ENCODE peak calls at places on chromosome 14, in five cellular contexts. S is ovary, I is A549, Q is mucosa of descending colon, H is tibial nerve. U is an unnamed sample.

GRCh38 chr14:70188608-70189540 is at the start of gene SLC8A3:
- DNase-seq in H (no peak), S (no peak), I (peak), Q (peak), U (peak)

GRCh38 chr14:22699801-22700564 is 55.8 kb upstream of the OR6J1 start:
- DNase-seq in I (no peak), H (no peak), S (no peak), Q (no peak), U (peak)

GRCh38 chr14:81366259-81366658 is 33.9 kb downstream of the STON2 start:
- DNase-seq in H (no peak), I (peak), S (no peak), Q (no peak), U (no peak)

GRCh38 chr14:53638966-53639365 is 317.7 kb downstream of the BMP4 start:
- DNase-seq in S (no peak), H (no peak), I (no peak), Q (no peak), U (no peak)

GRCh38 chr14:58238252-58239247 is 6.1 kb upstream of the PSMA3 start:
- DNase-seq in S (peak), H (no peak), Q (peak), I (no peak), U (peak)

GRCh38 chr14:99245541-99246511 is 26.2 kb downstream of the BCL11B start:
- DNase-seq in I (no peak), S (no peak), Q (no peak), H (no peak), U (no peak)

GRCh38 chr14:51087024-51087423 is 7.9 kb downstream of the TRIM9 start:
- DNase-seq in I (peak), Q (peak), S (no peak), H (no peak), U (no peak)

GRCh38 chr14:68548194-68549056 is 244.4 kb downstream of the ZFP36L1 start:
- DNase-seq in S (peak), Q (peak), H (peak), I (peak), U (peak)

GRCh38 chr14:28879571-28879970 is 113.0 kb downstream of the FOXG1 start:
- DNase-seq in H (no peak), S (no peak), I (no peak), Q (no peak), U (no peak)

GRCh38 chr14:63453443-63453936 is 89.7 kb downstream of the PPP2R5E start:
- DNase-seq in H (no peak), Q (no peak), S (no peak), I (no peak), U (no peak)

GRCh38 chr14:103232831-103233319 is 101.2 kb upstream of the EIF5 start:
- DNase-seq in S (no peak), Q (no peak), H (no peak), I (no peak), U (no peak)

GRCh38 chr14:80942158-80942738 is 710 bp upstream of the CEP128 start:
- DNase-seq in Q (no peak), H (no peak), I (no peak), S (no peak), U (no peak)

GRCh38 chr14:73787760-73788508 is 63.7 kb upstream of the PTGR2 start:
- DNase-seq in H (no peak), S (peak), Q (peak), I (no peak), U (peak)

GRCh38 chr14:89841855-89842254 is 112.7 kb downstream of the EFCAB11 start:
- DNase-seq in S (no peak), I (no peak), H (no peak), Q (peak), U (no peak)

GRCh38 chr14:100140452-100141132 is 18.9 kb downstream of the DEGS2 start:
- DNase-seq in I (no peak), S (no peak), H (no peak), Q (peak), U (peak)

DNA sequence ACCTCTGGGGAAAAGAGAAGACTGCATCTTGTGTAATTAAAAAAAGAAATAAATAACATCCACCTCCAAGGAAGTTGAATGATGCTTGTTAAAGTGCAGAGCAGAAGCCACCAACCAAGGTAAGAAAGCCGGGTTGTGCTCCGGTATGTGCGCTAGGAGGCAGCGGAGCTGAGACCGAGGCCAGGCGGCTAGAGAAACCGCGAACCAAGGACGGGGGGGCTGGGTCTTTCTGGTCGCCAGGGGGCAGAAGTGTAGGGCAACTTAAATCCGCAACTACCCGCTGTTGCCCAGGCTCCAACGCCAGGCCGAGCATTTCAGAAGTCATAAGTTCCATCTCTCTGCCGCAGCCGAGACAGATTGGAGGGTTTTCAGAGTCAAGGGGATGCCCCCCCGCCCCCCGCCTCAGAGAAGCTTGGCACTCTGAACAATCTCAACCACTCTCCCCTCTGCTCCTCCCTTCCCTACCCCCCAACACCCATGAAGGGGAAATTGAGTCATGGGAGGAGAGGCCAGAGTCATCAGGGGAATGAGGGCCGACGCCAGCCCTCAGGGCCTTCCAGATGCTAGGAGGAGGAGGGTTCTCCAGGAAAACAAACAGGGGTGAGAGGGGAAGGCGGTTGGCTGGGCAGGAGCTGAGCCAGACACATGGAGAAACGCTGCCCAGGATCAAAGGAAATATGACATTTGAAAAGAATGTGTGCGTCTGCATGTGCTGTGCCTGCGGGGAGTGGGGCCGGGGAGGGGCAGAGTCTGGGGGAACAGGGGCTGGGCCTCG is 2.2 kb upstream of the NFATC4 start:
- DNase-seq in S (peak), Q (peak), H (peak), I (peak), U (peak)
- H3K4me3 ChIP-seq in S (peak), Q (no peak), H (peak), I (peak), U (peak)

GRCh38 chr14:88552859-88553258 is 1.9 kb downstream of the PTPN21 start:
- DNase-seq in I (no peak), Q (no peak), S (no peak), H (no peak), U (no peak)
- H3K4me3 ChIP-seq in I (peak), Q (no peak), S (no peak), H (no peak), U (peak)

GRCh38 chr14:104558231-104559042 is 21.1 kb upstream of the C14orf180 start:
- DNase-seq in I (no peak), H (no peak), Q (no peak), S (no peak), U (no peak)
- H3K4me3 ChIP-seq in I (no peak), H (no peak), Q (no peak), S (no peak), U (no peak)

GRCh38 chr14:54702492-54702891 is 135.6 kb downstream of the SAMD4A start:
- DNase-seq in S (no peak), Q (no peak), I (no peak), H (no peak), U (no peak)
- H3K4me3 ChIP-seq in S (no peak), Q (no peak), I (no peak), H (no peak), U (no peak)

GRCh38 chr14:91257328-91258020 is 13.0 kb upstream of the GPR68 start:
- DNase-seq in H (no peak), Q (no peak), S (no peak), I (no peak), U (no peak)
- H3K4me3 ChIP-seq in H (no peak), Q (no peak), S (no peak), I (no peak), U (no peak)

DNA sequence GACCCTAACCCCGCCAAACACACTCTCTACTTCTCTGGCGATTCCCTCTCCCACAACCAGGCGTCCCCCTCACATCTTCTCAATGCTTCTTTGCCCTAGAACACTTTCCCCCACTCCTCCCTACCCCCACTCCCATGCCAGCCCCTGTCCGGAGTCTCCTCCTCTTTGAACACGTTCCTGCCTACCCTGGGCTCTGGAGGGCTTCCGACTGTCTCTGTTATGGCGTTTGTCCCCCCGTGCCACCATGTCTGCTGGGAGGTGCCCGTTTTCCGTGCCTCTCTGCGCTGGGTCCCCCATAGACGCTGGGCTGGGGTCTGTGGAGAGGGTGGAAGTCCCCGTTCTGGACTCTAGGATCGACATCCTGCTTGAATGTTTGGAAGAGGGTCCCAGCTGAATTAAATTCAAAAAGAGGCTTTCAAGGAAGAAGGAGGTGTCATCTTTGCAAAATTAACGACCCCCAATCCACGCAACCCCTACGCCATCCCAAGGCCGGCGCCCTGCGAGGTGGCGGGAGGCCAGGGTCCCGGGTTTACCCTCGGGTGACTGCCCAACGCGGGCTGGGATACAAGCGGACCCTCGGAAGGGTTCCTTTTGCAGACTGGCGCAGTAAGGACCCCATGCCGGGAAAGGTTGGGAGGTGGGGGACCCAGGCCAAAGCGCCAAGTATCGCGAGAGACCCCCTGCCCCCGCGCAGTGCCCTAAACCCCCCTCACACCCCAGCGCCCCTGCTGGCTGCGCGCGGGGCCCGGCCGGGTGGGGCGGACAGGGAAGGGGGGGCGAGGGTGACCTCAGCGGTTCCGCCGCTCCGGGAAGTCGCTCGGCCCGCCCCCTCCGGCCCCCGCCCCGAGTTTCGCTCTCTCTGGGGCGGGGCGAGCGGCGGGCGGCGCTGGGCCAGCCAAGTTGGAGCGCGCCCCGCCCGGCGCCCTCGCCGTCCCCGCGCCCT is 973 bp upstream of the ZBTB42 start:
- DNase-seq in S (peak), I (peak), H (peak), Q (peak), U (peak)
- H3K4me3 ChIP-seq in S (peak), I (peak), H (peak), Q (no peak), U (peak)

DNA sequence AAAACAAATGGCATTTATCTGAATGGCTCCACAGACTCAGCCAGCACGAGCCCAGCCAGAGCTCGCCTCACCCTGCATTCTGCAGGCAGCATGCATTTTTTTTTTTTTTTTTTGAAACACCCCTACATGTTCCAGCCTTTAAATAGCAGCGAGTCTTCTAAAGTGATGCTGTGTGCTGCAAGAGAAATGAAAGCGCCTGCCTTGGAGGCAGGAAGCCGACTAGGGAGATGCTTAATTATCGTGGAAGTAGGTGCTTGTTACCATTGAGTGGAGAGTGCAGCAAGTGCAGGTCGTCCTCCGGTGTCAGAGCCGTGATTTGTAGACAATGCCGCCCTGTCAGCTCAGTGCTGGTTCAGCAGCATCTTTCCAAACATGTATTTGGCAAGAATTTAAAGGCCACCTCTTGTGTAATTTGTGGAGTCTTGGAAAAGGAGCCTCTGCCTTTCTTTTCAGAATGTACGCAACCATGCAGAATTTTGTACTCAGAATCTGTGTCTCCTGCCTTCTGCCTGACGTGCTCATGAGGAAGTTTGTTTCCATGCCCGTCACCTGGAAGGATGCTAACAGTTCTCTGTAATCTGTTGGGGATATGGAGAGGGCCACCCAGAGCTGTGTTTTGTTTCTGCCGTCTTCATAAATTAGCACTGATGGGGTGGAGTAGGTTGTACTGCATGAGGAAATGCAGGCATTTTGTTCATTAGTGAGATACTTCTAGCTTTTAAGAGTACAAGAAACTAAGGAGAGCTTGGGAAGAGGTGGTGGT is 345.9 kb upstream of the RGS6 start:
- DNase-seq in Q (no peak), I (no peak), H (no peak), S (peak), U (peak)
- H3K4me3 ChIP-seq in Q (no peak), I (no peak), H (peak), S (no peak), U (peak)

GRCh38 chr14:95526483-95527391 is 8.1 kb upstream of the GLRX5 start:
- DNase-seq in H (no peak), S (peak), Q (no peak), I (no peak), U (peak)
- H3K4me3 ChIP-seq in H (no peak), S (no peak), Q (no peak), I (no peak), U (peak)

U was measured in fibroblast of pulmonary artery.